ENCODE peak calls at places on chromosomes 12 and 14, in nine cellular contexts. One of them, this sample, is unnamed.

GRCh38 chr12:75488553-75488952 is 8.0 kb downstream of the GLIPR1 start:
- DNase-seq in GM12864: no peak
- DNase-seq in BE2C: peak
- DNase-seq in body of pancreas: peak
- DNase-seq in psoas muscle: no peak
- DNase-seq in lung: no peak
- DNase-seq in lower lobe of right lung: no peak
- DNase-seq in choroid plexus epithelial cell: peak
- DNase-seq in GM23338: peak
- DNase-seq in this sample: peak

GRCh38 chr12:57235012-57235727 is 5.7 kb downstream of the SHMT2 start:
- DNase-seq in lower lobe of right lung: peak
- DNase-seq in psoas muscle: peak
- DNase-seq in choroid plexus epithelial cell: peak
- DNase-seq in body of pancreas: no peak
- DNase-seq in GM12864: no peak
- DNase-seq in GM23338: peak
- DNase-seq in lung: no peak
- DNase-seq in BE2C: peak
- DNase-seq in this sample: no peak

GRCh38 chr14:67410313-67410712 is 1.7 kb downstream of the PLEK2 start:
- DNase-seq in GM23338: no peak
- DNase-seq in lower lobe of right lung: no peak
- DNase-seq in body of pancreas: no peak
- DNase-seq in BE2C: no peak
- DNase-seq in lung: no peak
- DNase-seq in psoas muscle: no peak
- DNase-seq in choroid plexus epithelial cell: no peak
- DNase-seq in GM12864: no peak
- DNase-seq in this sample: no peak

GRCh38 chr12:42679402-42679801 is 89.9 kb upstream of the PRICKLE1 start:
- DNase-seq in lung: no peak
- DNase-seq in GM12864: no peak
- DNase-seq in GM23338: no peak
- DNase-seq in choroid plexus epithelial cell: peak
- DNase-seq in psoas muscle: no peak
- DNase-seq in BE2C: no peak
- DNase-seq in body of pancreas: no peak
- DNase-seq in lower lobe of right lung: no peak
- DNase-seq in this sample: peak

GRCh38 chr12:89216141-89216952 is 136.0 kb downstream of the DUSP6 start:
- DNase-seq in psoas muscle: no peak
- DNase-seq in lower lobe of right lung: no peak
- DNase-seq in lung: no peak
- DNase-seq in BE2C: no peak
- DNase-seq in GM23338: no peak
- DNase-seq in choroid plexus epithelial cell: no peak
- DNase-seq in GM12864: no peak
- DNase-seq in body of pancreas: no peak
- DNase-seq in this sample: no peak

GRCh38 chr12:93582351-93582750 is 9.9 kb downstream of the SOCS2 start:
- DNase-seq in choroid plexus epithelial cell: no peak
- DNase-seq in body of pancreas: no peak
- DNase-seq in lung: no peak
- DNase-seq in lower lobe of right lung: no peak
- DNase-seq in GM12864: no peak
- DNase-seq in psoas muscle: no peak
- DNase-seq in BE2C: no peak
- DNase-seq in GM23338: no peak
- DNase-seq in this sample: no peak

GRCh38 chr12:31387466-31387865 is 61.5 kb upstream of the SINHCAF start:
- DNase-seq in body of pancreas: no peak
- DNase-seq in BE2C: no peak
- DNase-seq in psoas muscle: no peak
- DNase-seq in GM23338: no peak
- DNase-seq in choroid plexus epithelial cell: no peak
- DNase-seq in GM12864: no peak
- DNase-seq in lower lobe of right lung: no peak
- DNase-seq in lung: no peak
- DNase-seq in this sample: peak

GRCh38 chr12:1471224-1471623 is 123.2 kb downstream of the FBXL14 start:
- DNase-seq in lung: no peak
- DNase-seq in lower lobe of right lung: no peak
- DNase-seq in GM23338: no peak
- DNase-seq in BE2C: no peak
- DNase-seq in psoas muscle: no peak
- DNase-seq in body of pancreas: no peak
- DNase-seq in choroid plexus epithelial cell: peak
- DNase-seq in GM12864: no peak
- DNase-seq in this sample: no peak

GRCh38 chr12:51840966-51841365 is 7.6 kb downstream of the FIGNL2 start:
- DNase-seq in lower lobe of right lung: no peak
- DNase-seq in BE2C: no peak
- DNase-seq in GM12864: no peak
- DNase-seq in psoas muscle: no peak
- DNase-seq in GM23338: no peak
- DNase-seq in lung: no peak
- DNase-seq in body of pancreas: no peak
- DNase-seq in choroid plexus epithelial cell: no peak
- DNase-seq in this sample: no peak

GRCh38 chr14:61837336-61838229 is 75.4 kb downstream of the SNAPC1 start:
- DNase-seq in BE2C: peak
- DNase-seq in GM12864: peak
- DNase-seq in lung: peak
- DNase-seq in body of pancreas: peak
- DNase-seq in psoas muscle: peak
- DNase-seq in GM23338: peak
- DNase-seq in lower lobe of right lung: peak
- DNase-seq in choroid plexus epithelial cell: peak
- DNase-seq in this sample: peak

GRCh38 chr12:32897688-32898573 is 1.4 kb upstream of the PKP2 start:
- DNase-seq in psoas muscle: no peak
- DNase-seq in GM12864: no peak
- DNase-seq in body of pancreas: no peak
- DNase-seq in lower lobe of right lung: no peak
- DNase-seq in GM23338: no peak
- DNase-seq in choroid plexus epithelial cell: no peak
- DNase-seq in lung: no peak
- DNase-seq in BE2C: no peak
- DNase-seq in this sample: no peak

GRCh38 chr12:54853933-54854538 is at the start of gene MUCL1:
- DNase-seq in lower lobe of right lung: no peak
- DNase-seq in choroid plexus epithelial cell: peak
- DNase-seq in BE2C: peak
- DNase-seq in lung: peak
- DNase-seq in body of pancreas: peak
- DNase-seq in psoas muscle: no peak
- DNase-seq in GM23338: peak
- DNase-seq in GM12864: peak
- DNase-seq in this sample: peak

GRCh38 chr12:51048601-51049369 is 658 bp downstream of the LETMD1 start:
- DNase-seq in lung: no peak
- DNase-seq in GM23338: no peak
- DNase-seq in lower lobe of right lung: no peak
- DNase-seq in BE2C: no peak
- DNase-seq in psoas muscle: no peak
- DNase-seq in GM12864: no peak
- DNase-seq in body of pancreas: no peak
- DNase-seq in choroid plexus epithelial cell: no peak
- DNase-seq in this sample: peak

GRCh38 chr14:88463318-88463717 is 77.9 kb downstream of the SPATA7 start:
- DNase-seq in body of pancreas: no peak
- DNase-seq in GM23338: peak
- DNase-seq in choroid plexus epithelial cell: peak
- DNase-seq in BE2C: no peak
- DNase-seq in psoas muscle: no peak
- DNase-seq in GM12864: no peak
- DNase-seq in lower lobe of right lung: no peak
- DNase-seq in lung: no peak
- DNase-seq in this sample: peak

GRCh38 chr12:5456906-5457305 is 25.0 kb downstream of the NTF3 start:
- DNase-seq in lung: no peak
- DNase-seq in BE2C: no peak
- DNase-seq in body of pancreas: no peak
- DNase-seq in GM23338: peak
- DNase-seq in GM12864: no peak
- DNase-seq in psoas muscle: no peak
- DNase-seq in lower lobe of right lung: no peak
- DNase-seq in choroid plexus epithelial cell: peak
- DNase-seq in this sample: no peak

DNA sequence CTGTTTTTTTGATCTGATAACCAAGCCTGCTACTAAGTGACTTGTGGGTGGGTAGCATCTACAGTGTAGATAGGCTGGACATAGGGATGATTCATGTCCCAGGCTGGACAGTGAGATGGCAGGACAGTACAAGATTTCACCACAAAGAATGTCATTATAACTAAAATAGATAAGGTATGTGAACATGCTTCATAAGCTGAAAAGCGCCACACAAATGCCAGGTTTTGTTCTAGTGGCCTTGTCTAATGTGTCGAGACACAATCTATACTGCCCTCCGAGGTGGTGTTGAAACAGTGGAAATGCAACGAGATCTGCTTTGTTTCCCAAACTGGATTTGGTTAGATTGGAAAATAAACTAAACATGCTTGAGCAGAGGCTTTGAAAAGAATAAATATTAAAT is 4.4 kb downstream of the LGALS3 start:
- DNase-seq in psoas muscle: no peak
- DNase-seq in GM23338: peak
- DNase-seq in lung: no peak
- DNase-seq in body of pancreas: no peak
- DNase-seq in choroid plexus epithelial cell: peak
- DNase-seq in BE2C: no peak
- DNase-seq in GM12864: no peak
- DNase-seq in lower lobe of right lung: no peak
- DNase-seq in this sample: peak
- TF ChIP-seq CTCF in psoas muscle: peak
- TF ChIP-seq CTCF in GM23338: peak
- TF ChIP-seq CTCF in lung: no peak
- TF ChIP-seq CTCF in body of pancreas: peak
- TF ChIP-seq CTCF in choroid plexus epithelial cell: peak
- TF ChIP-seq CTCF in BE2C: peak
- TF ChIP-seq CTCF in GM12864: no peak
- TF ChIP-seq CTCF in lower lobe of right lung: no peak
- TF ChIP-seq CTCF in this sample: peak

DNA sequence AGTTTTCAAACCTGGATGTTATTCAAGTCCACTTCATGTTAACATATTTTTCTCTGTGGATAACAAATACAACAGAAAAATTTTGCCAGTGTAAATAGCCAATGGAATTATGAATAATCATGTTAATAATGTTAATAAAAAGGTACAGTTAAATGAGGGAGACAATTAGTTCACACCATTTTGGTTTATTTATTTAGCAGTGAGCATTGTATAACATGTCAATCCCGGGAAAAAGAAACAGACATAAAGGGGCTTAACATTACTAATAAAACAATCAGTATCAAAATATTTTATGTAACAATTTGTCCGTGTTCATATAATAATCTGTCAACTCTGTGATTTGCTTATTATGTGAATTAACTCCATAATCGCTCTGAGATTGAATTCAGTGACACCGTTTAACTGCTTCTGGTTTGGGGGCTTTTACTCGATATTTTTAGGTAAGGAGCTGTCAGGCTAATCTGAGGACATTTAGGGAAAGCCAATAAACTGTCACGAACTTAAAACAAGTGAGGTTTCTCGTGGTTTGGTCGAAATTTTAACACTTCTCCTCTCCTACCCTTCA is 95.9 kb upstream of the HMGA2 start:
- DNase-seq in choroid plexus epithelial cell: no peak
- DNase-seq in lung: no peak
- DNase-seq in psoas muscle: no peak
- DNase-seq in BE2C: no peak
- DNase-seq in GM23338: no peak
- DNase-seq in body of pancreas: no peak
- DNase-seq in lower lobe of right lung: no peak
- DNase-seq in GM12864: no peak
- DNase-seq in this sample: no peak
- H3K4me3 ChIP-seq in choroid plexus epithelial cell: peak
- H3K4me3 ChIP-seq in lung: no peak
- H3K4me3 ChIP-seq in psoas muscle: no peak
- H3K4me3 ChIP-seq in BE2C: no peak
- H3K4me3 ChIP-seq in GM23338: peak
- H3K4me3 ChIP-seq in body of pancreas: no peak
- H3K4me3 ChIP-seq in lower lobe of right lung: no peak
- H3K4me3 ChIP-seq in GM12864: no peak
- H3K4me3 ChIP-seq in this sample: no peak

GRCh38 chr14:106318700-106319099 is 792.3 kb downstream of the TMEM121 start:
- DNase-seq in psoas muscle: no peak
- DNase-seq in choroid plexus epithelial cell: no peak
- DNase-seq in GM12864: no peak
- DNase-seq in GM23338: no peak
- DNase-seq in lower lobe of right lung: no peak
- DNase-seq in BE2C: no peak
- DNase-seq in lung: no peak
- DNase-seq in body of pancreas: no peak
- DNase-seq in this sample: no peak
- TF ChIP-seq CTCF in psoas muscle: no peak
- TF ChIP-seq CTCF in choroid plexus epithelial cell: no peak
- TF ChIP-seq CTCF in GM12864: peak
- TF ChIP-seq CTCF in GM23338: no peak
- TF ChIP-seq CTCF in lower lobe of right lung: peak
- TF ChIP-seq CTCF in BE2C: peak
- TF ChIP-seq CTCF in lung: no peak
- TF ChIP-seq CTCF in body of pancreas: no peak
- TF ChIP-seq CTCF in this sample: no peak

GRCh38 chr14:95496111-95496681 is 20.3 kb downstream of the SYNE3 start:
- DNase-seq in GM12864: no peak
- DNase-seq in lower lobe of right lung: no peak
- DNase-seq in choroid plexus epithelial cell: no peak
- DNase-seq in body of pancreas: no peak
- DNase-seq in psoas muscle: no peak
- DNase-seq in GM23338: no peak
- DNase-seq in lung: no peak
- DNase-seq in BE2C: no peak
- DNase-seq in this sample: no peak

GRCh38 chr14:95495093-95495492 is 21.4 kb downstream of the SYNE3 start:
- DNase-seq in BE2C: no peak
- DNase-seq in choroid plexus epithelial cell: no peak
- DNase-seq in psoas muscle: no peak
- DNase-seq in lower lobe of right lung: no peak
- DNase-seq in body of pancreas: no peak
- DNase-seq in lung: no peak
- DNase-seq in GM23338: no peak
- DNase-seq in GM12864: no peak
- DNase-seq in this sample: no peak

GRCh38 chr14:95494456-95494855 is 22.0 kb downstream of the SYNE3 start:
- DNase-seq in psoas muscle: no peak
- DNase-seq in BE2C: no peak
- DNase-seq in GM23338: no peak
- DNase-seq in lower lobe of right lung: no peak
- DNase-seq in body of pancreas: no peak
- DNase-seq in choroid plexus epithelial cell: no peak
- DNase-seq in lung: no peak
- DNase-seq in GM12864: no peak
- DNase-seq in this sample: no peak

GRCh38 chr14:95496690-95497241 is 19.7 kb downstream of the SYNE3 start:
- DNase-seq in lower lobe of right lung: no peak
- DNase-seq in body of pancreas: no peak
- DNase-seq in psoas muscle: no peak
- DNase-seq in BE2C: no peak
- DNase-seq in GM12864: no peak
- DNase-seq in GM23338: no peak
- DNase-seq in lung: no peak
- DNase-seq in choroid plexus epithelial cell: peak
- DNase-seq in this sample: peak

GRCh38 chr14:95495538-95496025 is 20.9 kb downstream of the SYNE3 start:
- DNase-seq in GM23338: no peak
- DNase-seq in body of pancreas: peak
- DNase-seq in GM12864: peak
- DNase-seq in lower lobe of right lung: no peak
- DNase-seq in choroid plexus epithelial cell: no peak
- DNase-seq in psoas muscle: no peak
- DNase-seq in lung: no peak
- DNase-seq in BE2C: no peak
- DNase-seq in this sample: no peak
- H3K4me3 ChIP-seq in GM23338: no peak
- H3K4me3 ChIP-seq in body of pancreas: no peak
- H3K4me3 ChIP-seq in GM12864: peak
- H3K4me3 ChIP-seq in lower lobe of right lung: no peak
- H3K4me3 ChIP-seq in choroid plexus epithelial cell: no peak
- H3K4me3 ChIP-seq in psoas muscle: no peak
- H3K4me3 ChIP-seq in lung: no peak
- H3K4me3 ChIP-seq in BE2C: no peak
- H3K4me3 ChIP-seq in this sample: no peak

This sample was measured in fibroblast of mammary gland.